ENCODE peak calls at places on chromosomes 7 and 10, in five cellular contexts. O is HepG2, P is BE2C, C is GM12864, R is OCI-LY7. S is an unnamed sample.

GRCh38 chr7:29007127-29007526 is 49.0 kb upstream of the TRIL start:
- DNase-seq in O (no peak), P (no peak), C (no peak), R (no peak), S (no peak)

GRCh38 chr10:43299579-43299978 is 32.7 kb upstream of the RASGEF1A start:
- DNase-seq in O (no peak), P (no peak), C (no peak), R (no peak), S (no peak)

GRCh38 chr10:132514841-132515521 is 22.6 kb upstream of the INPP5A start:
- DNase-seq in O (no peak), P (no peak), C (no peak), R (no peak), S (no peak)

GRCh38 chr10:103069453-103070331 is 123.4 kb downstream of the NT5C2 start:
- DNase-seq in O (peak; percentile 41), P (peak; percentile 66), C (peak; percentile 44), R (peak; percentile 81), S (peak; percentile 41)

GRCh38 chr10:37937864-37938263 is 38.6 kb downstream of the ZNF25 start:
- DNase-seq in O (no peak), P (no peak), C (no peak), R (no peak), S (no peak)

GRCh38 chr7:45922810-45923209 is 1.7 kb upstream of the IGFBP3 start:
- DNase-seq in O (no peak), P (no peak), C (no peak), R (peak; percentile 8), S (no peak)

GRCh38 chr10:78335691-78336401 is 302.2 kb downstream of the RPS24 start:
- DNase-seq in O (no peak), P (no peak), C (no peak), R (no peak), S (peak; percentile 31)

GRCh38 chr10:116207690-116208089 is 65.3 kb downstream of the GFRA1 start:
- DNase-seq in O (no peak), P (no peak), C (no peak), R (no peak), S (no peak)

GRCh38 chr10:22475857-22476600 is 130.7 kb downstream of the SPAG6 start:
- DNase-seq in O (no peak), P (no peak), C (no peak), R (no peak), S (no peak)

GRCh38 chr10:98391065-98391464 is 23.9 kb downstream of the PYROXD2 start:
- DNase-seq in O (no peak), P (no peak), C (no peak), R (no peak), S (no peak)

GRCh38 chr10:96651998-96652431 is 65.2 kb upstream of the TM9SF3 start:
- DNase-seq in O (no peak), P (no peak), C (no peak), R (peak; percentile 67), S (no peak)

GRCh38 chr10:29266641-29267040 is 22.2 kb upstream of the LYZL1 start:
- DNase-seq in O (no peak), P (peak; percentile 43), C (no peak), R (no peak), S (peak; percentile 65)

GRCh38 chr7:40148671-40149070 is 13.9 kb downstream of the SUGCT start:
- DNase-seq in O (no peak), P (no peak), C (no peak), R (no peak), S (no peak)

GRCh38 chr7:136925556-136925955 is 57.1 kb downstream of the CHRM2 start:
- DNase-seq in O (no peak), P (no peak), C (no peak), R (no peak), S (no peak)

GRCh38 chr7:17396692-17397091 is 98.2 kb downstream of the AHR start:
- DNase-seq in O (no peak), P (no peak), C (no peak), R (no peak), S (no peak)

GRCh38 chr7:118080947-118081346 is 103.0 kb upstream of the LSM8 start:
- DNase-seq in O (no peak), P (no peak), C (peak; percentile 24), R (no peak), S (peak; percentile 36)

GRCh38 chr10:86178401-86179142 is 188.0 kb downstream of the GRID1 start:
- DNase-seq in O (peak; percentile 24), P (peak; percentile 71), C (no peak), R (peak; percentile 7), S (no peak)

GRCh38 chr7:48299580-48300169 is 128.4 kb downstream of the ABCA13 start:
- DNase-seq in O (peak; percentile 47), P (peak; percentile 57), C (peak; percentile 21), R (peak; percentile 62), S (peak; percentile 63)

GRCh38 chr10:113540845-113541553 is 11.9 kb upstream of the HABP2 start:
- DNase-seq in O (peak; percentile 68), P (no peak), C (no peak), R (no peak), S (no peak)

GRCh38 chr7:101172005-101172853 is 6.9 kb upstream of the VGF start:
- DNase-seq in O (no peak), P (no peak), C (no peak), R (peak; percentile 53), S (no peak)

GRCh38 chr10:4533626-4534025 is 292.4 kb upstream of the AKR1E2 start:
- DNase-seq in O (no peak), P (no peak), C (no peak), R (no peak), S (no peak)

GRCh38 chr7:106313966-106314365 is 29.2 kb upstream of the NAMPT start:
- DNase-seq in O (no peak), P (no peak), C (no peak), R (no peak), S (no peak)

GRCh38 chr10:31820096-31820495 is 108.5 kb downstream of the ARHGAP12 start:
- DNase-seq in O (no peak), P (no peak), C (no peak), R (no peak), S (no peak)
- TF ChIP-seq CTCF in O (no peak), P (no peak), C (no peak), R (no peak), S (no peak)

GRCh38 chr10:123134058-123134914 is 1.5 kb upstream of the HMX3 start:
- DNase-seq in O (no peak), P (no peak), C (no peak), R (no peak), S (no peak)
- H3K4me3 ChIP-seq in O (no peak overlapping the region), P (no peak overlapping the region), C (peak overlapping the region; percentile 55), R (no peak overlapping the region), S (no peak overlapping the region)

DNA sequence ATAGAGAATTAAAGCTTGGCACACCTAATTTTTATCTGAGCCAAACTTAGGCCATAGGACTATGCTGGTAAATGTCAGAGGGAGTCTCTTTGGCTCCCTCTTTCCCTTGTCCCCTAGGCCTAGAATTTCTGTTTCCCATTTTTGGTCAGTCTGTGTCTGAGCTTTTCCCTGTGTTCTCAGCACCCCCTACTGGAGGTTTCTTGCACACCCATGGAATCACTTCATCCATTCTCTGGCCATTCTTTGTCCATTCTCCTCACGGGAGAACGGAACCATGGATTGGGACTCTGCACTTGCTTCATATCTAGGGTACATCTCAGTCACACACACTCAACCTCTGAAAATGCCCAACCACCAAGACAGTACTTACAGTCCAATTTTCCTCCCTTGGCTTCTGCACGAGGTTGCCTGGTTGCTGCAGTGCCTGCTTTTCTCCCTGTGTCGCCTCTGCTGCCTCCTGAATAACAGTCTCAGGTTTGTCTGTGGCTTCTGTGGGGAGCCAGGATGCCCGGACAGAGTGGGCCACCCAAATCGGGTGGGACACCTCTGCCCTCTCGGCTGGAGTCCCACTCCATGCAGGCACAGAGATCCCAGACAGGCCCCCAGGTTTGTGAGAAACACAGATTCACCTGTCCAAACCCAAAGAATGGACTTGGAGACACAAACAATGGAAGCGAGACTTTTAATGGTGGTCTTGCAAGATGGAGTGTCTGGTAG is 35.1 kb upstream of the DNAH11 start:
- DNase-seq in O (peak; percentile 34), P (peak; percentile 65), C (peak; percentile 3), R (peak; percentile 11), S (no peak)
- TF ChIP-seq CTCF in O (peak; percentile 76), P (peak; percentile 94), C (peak; percentile 61), R (peak; percentile 72), S (peak; percentile 62)

GRCh38 chr7:5494320-5494682 is 70.7 kb upstream of the TNRC18 start:
- DNase-seq in O (no peak), P (no peak), C (no peak), R (no peak), S (no peak)

GRCh38 chr7:5495581-5496375 is 72.1 kb upstream of the TNRC18 start:
- DNase-seq in O (no peak), P (no peak), C (no peak), R (peak; percentile 17), S (no peak)

GRCh38 chr7:5497158-5498103 is 73.8 kb upstream of the TNRC18 start:
- DNase-seq in O (no peak), P (peak; percentile 79), C (no peak), R (no peak), S (no peak)

GRCh38 chr7:5492249-5493020 is 68.8 kb upstream of the TNRC18 start:
- DNase-seq in O (no peak), P (no peak), C (no peak), R (no peak), S (no peak)

DNA sequence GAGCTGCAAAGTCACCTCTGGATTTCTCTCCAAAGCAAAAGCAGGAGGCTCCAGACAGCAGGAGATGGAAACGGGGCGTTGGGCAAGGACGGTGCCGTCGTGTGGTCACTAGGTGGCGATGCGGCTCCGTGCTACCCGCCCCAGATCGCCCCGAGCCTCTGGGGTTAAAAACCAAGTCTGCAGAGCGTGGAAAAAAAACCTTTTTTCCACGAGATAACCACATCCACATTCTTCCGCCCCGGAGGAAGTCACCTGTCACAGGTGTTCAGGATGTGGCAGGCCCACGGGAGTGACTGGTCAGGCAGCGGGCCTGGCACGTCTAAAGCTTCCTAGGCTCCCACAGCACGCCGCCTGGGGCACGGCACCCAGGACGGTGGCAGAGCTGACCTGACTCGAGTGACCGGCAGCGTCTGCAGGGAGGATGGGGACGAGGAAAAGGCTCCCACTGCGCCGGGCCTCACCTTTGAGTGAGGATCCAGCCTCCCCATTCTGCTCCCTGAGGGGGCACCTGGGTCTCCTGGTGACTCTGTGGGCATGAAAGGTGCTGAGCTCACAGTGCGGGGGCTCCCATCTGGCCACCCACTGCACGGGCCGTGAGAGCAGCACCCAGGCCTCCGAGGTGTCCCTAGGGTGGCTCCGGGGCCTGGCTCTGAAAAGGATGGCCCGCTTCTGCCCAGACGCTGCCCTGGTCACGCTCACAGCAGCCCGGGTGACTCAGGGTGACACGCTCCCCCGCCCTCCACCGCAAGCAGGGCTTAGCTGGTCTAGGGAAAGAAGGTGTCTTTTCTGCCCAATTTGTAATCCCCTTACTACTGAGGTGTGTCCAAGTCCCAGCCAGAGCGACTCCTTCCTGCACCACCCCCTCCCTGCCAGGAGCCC is 71.3 kb upstream of the TNRC18 start:
- DNase-seq in O (peak; percentile 60), P (peak; percentile 85), C (peak; percentile 37), R (peak; percentile 85), S (peak; percentile 49)
- H3K4me3 ChIP-seq in O (no peak overlapping the region), P (no peak overlapping the region), C (peak overlapping the region; percentile 31), R (peak overlapping the region; percentile 10), S (no peak overlapping the region)

S was measured in astrocyte of the cerebellum.